ENCODE peak calls at places on chromosome 21, in five cellular contexts. C is body of pancreas, Z is MM.1S, N is pancreas, S is uterus. M is an unnamed sample. For H3K4me1, the result is how much of the 10 kb centered on the place peaks cover.

GRCh38 chr21:43355196-43355924 is 71.6 kb downstream of the SIK1 start:
- DNase-seq in S (no peak), C (no peak), Z (no peak), N (no peak), M (no peak)

GRCh38 chr21:41170442-41170841 is 2.5 kb downstream of the BACE2 start:
- DNase-seq in S (peak), N (peak), Z (peak), C (peak), M (peak)

GRCh38 chr21:29578306-29578705 is 279.6 kb downstream of the BACH1 start:
- DNase-seq in N (no peak), Z (no peak), S (no peak), C (no peak), M (no peak)

GRCh38 chr21:32306021-32306780 is 7.5 kb downstream of the MRAP start:
- DNase-seq in Z (no peak), C (no peak), S (no peak), N (no peak), M (no peak)

GRCh38 chr21:29304577-29304976 is 5.9 kb downstream of the BACH1 start:
- DNase-seq in Z (no peak), C (no peak), S (no peak), N (no peak), M (no peak)

GRCh38 chr21:32114434-32115063 is 164.3 kb downstream of the MIS18A start:
- DNase-seq in N (no peak), Z (no peak), S (no peak), C (no peak), M (no peak)

GRCh38 chr21:43348801-43349261 is 78.1 kb downstream of the SIK1 start:
- DNase-seq in N (no peak), C (no peak), Z (no peak), S (no peak), M (no peak)

GRCh38 chr21:20617130-20617529 is 381.1 kb upstream of the NCAM2 start:
- DNase-seq in S (no peak), N (no peak), Z (no peak), C (no peak), M (no peak)

GRCh38 chr21:18356801-18357200 is 46.8 kb downstream of the TMPRSS15 start:
- DNase-seq in C (no peak), S (no peak), N (no peak), Z (peak), M (no peak)

GRCh38 chr21:43904316-43904925 is 39.4 kb downstream of the AGPAT3 start:
- DNase-seq in N (no peak), Z (no peak), C (no peak), S (no peak), M (no peak)

GRCh38 chr21:43608225-43608624 is 51.1 kb downstream of the HSF2BP start:
- DNase-seq in Z (no peak), C (no peak), N (no peak), S (no peak), M (no peak)

GRCh38 chr21:29719561-29719960 is 220.2 kb downstream of the GRIK1 start:
- DNase-seq in N (no peak), S (no peak), C (no peak), Z (no peak), M (no peak)

GRCh38 chr21:43886565-43886964 is 21.5 kb downstream of the AGPAT3 start:
- DNase-seq in Z (no peak), C (no peak), S (no peak), N (no peak), M (no peak)

GRCh38 chr21:20388400-20388799 is 609.8 kb upstream of the NCAM2 start:
- DNase-seq in C (no peak), Z (no peak), N (no peak), S (no peak), M (no peak)

GRCh38 chr21:26332873-26333272 is 162.3 kb upstream of the APP start:
- DNase-seq in N (no peak), S (no peak), Z (no peak), C (no peak), M (no peak)

GRCh38 chr21:25733859-25734653 is 648 bp downstream of the ATP5PF start:
- DNase-seq in S (no peak), Z (peak), C (no peak), N (no peak), M (no peak)

GRCh38 chr21:32257952-32258785 is 20.7 kb downstream of the MIS18A start:
- DNase-seq in C (peak), N (peak), S (peak), Z (peak), M (peak)

GRCh38 chr21:43331962-43332458 is 94.9 kb downstream of the SIK1 start:
- DNase-seq in C (peak), Z (no peak), N (no peak), S (no peak), M (peak)

GRCh38 chr21:33828577-33828976 is 87.0 kb downstream of the ATP5PO start:
- DNase-seq in N (no peak), Z (no peak), S (no peak), C (no peak), M (no peak)

GRCh38 chr21:22120616-22121266 is 1122.5 kb downstream of the NCAM2 start:
- DNase-seq in C (peak), N (no peak), S (no peak), Z (no peak), M (no peak)

GRCh38 chr21:16928439-16928838 is 584.4 kb upstream of the CXADR start:
- DNase-seq in N (no peak), Z (no peak), S (no peak), C (no peak), M (no peak)

GRCh38 chr21:17387030-17387617 is 125.7 kb upstream of the CXADR start:
- DNase-seq in Z (peak), N (peak), S (peak), C (peak), M (peak)

GRCh38 chr21:17612565-17613241 is at the start of gene BTG3:
- DNase-seq in N (peak), S (peak), C (peak), Z (peak), M (peak)

GRCh38 chr21:42790520-42790919 is 88.8 kb downstream of the WDR4 start:
- DNase-seq in C (no peak), Z (no peak), S (no peak), N (no peak), M (no peak)

GRCh38 chr21:42650441-42651421 is 2.7 kb upstream of the PDE9A start:
- DNase-seq in C (no peak), S (no peak), N (no peak), Z (no peak), M (no peak)

GRCh38 chr21:41109174-41109573 is 58.8 kb upstream of the BACE2 start:
- DNase-seq in S (no peak), Z (no peak), C (no peak), N (no peak), M (no peak)

GRCh38 chr21:33644383-33645074 is 2.2 kb downstream of the ITSN1 start:
- DNase-seq in Z (no peak), C (no peak), S (peak), N (no peak), M (no peak)

GRCh38 chr21:44267655-44268142 is 6.0 kb upstream of the DNMT3L start:
- DNase-seq in Z (peak), C (peak), S (peak), N (no peak), M (no peak)

GRCh38 chr21:41641821-41642368 is 125.0 kb downstream of the RIPK4 start:
- DNase-seq in S (peak), C (peak), Z (no peak), N (no peak), M (peak)

GRCh38 chr21:15794277-15794912 is 64.6 kb downstream of the USP25 start:
- DNase-seq in C (no peak), S (no peak), Z (no peak), N (no peak), M (no peak)

GRCh38 chr21:42534361-42534900 is 20.8 kb downstream of the SLC37A1 start:
- DNase-seq in S (no peak), C (no peak), N (no peak), Z (no peak), M (no peak)

GRCh38 chr21:17370263-17370662 is 142.6 kb upstream of the CXADR start:
- DNase-seq in S (no peak), Z (no peak), N (peak), C (peak), M (no peak)

GRCh38 chr21:31520506-31521163 is 138.9 kb upstream of the SOD1 start:
- DNase-seq in N (no peak), S (no peak), Z (no peak), C (no peak), M (no peak)

GRCh38 chr21:41143596-41144325 is 24.2 kb upstream of the BACE2 start:
- DNase-seq in C (no peak), Z (no peak), N (no peak), S (no peak), M (no peak)

GRCh38 chr21:31730687-31731111 is 1.2 kb downstream of the SCAF4 start:
- DNase-seq in S (no peak), N (no peak), Z (no peak), C (no peak), M (no peak)

GRCh38 chr21:25466470-25466869 is 140.8 kb downstream of the MRPL39 start:
- DNase-seq in S (no peak), Z (no peak), N (no peak), C (no peak), M (no peak)

GRCh38 chr21:22363504-22363903 is 1365.3 kb downstream of the NCAM2 start:
- DNase-seq in N (no peak), C (no peak), S (no peak), Z (no peak), M (no peak)

GRCh38 chr21:33478858-33479678 is 706 bp downstream of the TMEM50B start:
- DNase-seq in N (no peak), C (peak), S (peak), Z (peak), M (peak)

GRCh38 chr21:16460936-16461335 is 731.2 kb downstream of the USP25 start:
- DNase-seq in S (no peak), N (no peak), Z (no peak), C (no peak), M (no peak)

GRCh38 chr21:36735724-36736310 is 36.9 kb downstream of the SIM2 start:
- DNase-seq in N (no peak), Z (no peak), C (no peak), S (no peak), M (no peak)
- TF ChIP-seq CTCF in N (no peak), Z (no peak), C (no peak), S (no peak), M (no peak)

GRCh38 chr21:34878501-34878900 is 170.6 kb downstream of the RUNX1 start:
- DNase-seq in Z (no peak), S (no peak), C (no peak), N (peak), M (no peak)

GRCh38 chr21:34875830-34876229 is 173.3 kb downstream of the RUNX1 start:
- DNase-seq in S (no peak), C (no peak), Z (no peak), N (no peak), M (no peak)

GRCh38 chr21:34878940-34879339 is 170.2 kb downstream of the RUNX1 start:
- DNase-seq in Z (no peak), N (no peak), S (no peak), C (no peak), M (no peak)

GRCh38 chr21:34874689-34875513 is 174.2 kb downstream of the RUNX1 start:
- DNase-seq in C (no peak), N (no peak), S (no peak), Z (peak), M (no peak)

DNA sequence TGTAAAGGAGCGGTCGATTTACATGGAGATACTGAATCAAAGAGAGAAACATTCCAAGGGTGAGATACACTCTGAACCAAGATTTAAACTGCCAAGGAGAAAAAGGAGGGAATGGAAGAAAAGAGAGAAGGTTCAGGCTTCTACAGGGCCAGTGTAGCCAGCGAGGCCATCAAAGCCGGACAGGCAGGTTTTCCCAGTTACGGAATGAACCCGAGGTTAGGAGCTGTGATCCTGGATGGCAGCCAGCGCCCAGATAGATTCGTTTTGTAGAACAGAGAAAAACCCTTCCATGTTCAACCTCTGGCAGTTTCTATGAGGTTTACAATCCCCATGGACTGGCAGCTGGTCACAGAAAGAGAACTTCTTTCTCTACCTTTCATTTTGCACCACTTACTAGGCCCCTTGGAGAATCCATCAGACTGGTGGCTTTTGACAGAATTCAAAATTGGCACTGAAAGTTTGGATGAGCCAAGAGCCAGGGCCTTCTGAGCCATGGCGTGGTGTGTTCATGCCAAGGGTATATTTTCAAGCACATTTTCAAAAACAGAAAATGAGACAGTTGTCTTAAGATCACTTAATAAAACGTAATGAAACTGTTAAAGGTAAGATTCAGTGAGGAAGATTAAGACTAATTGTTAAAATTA is 171.5 kb downstream of the RUNX1 start:
- DNase-seq in S (no peak), C (peak), N (peak), Z (no peak), M (no peak)
- H3K4me1 ChIP-seq in S (under half), C (under half), N (under half), Z (under half), M (under half)

GRCh38 chr21:39126486-39126806 is 56.8 kb downstream of the PSMG1 start:
- DNase-seq in N (no peak), S (no peak), Z (no peak), C (no peak), M (no peak)

GRCh38 chr21:39127506-39127905 is 55.7 kb downstream of the PSMG1 start:
- DNase-seq in N (no peak), Z (no peak), C (no peak), S (no peak), M (no peak)

GRCh38 chr21:39123375-39123774 is 59.9 kb downstream of the PSMG1 start:
- DNase-seq in S (no peak), Z (no peak), N (no peak), C (no peak), M (no peak)

GRCh38 chr21:39124852-39125251 is 58.4 kb downstream of the PSMG1 start:
- DNase-seq in Z (no peak), S (no peak), C (no peak), N (no peak), M (no peak)

GRCh38 chr21:39125752-39126485 is 57.3 kb downstream of the PSMG1 start:
- DNase-seq in S (no peak), Z (peak), C (peak), N (peak), M (no peak)
- TF ChIP-seq CTCF in S (peak), Z (peak), C (peak), N (peak), M (peak)

DNA sequence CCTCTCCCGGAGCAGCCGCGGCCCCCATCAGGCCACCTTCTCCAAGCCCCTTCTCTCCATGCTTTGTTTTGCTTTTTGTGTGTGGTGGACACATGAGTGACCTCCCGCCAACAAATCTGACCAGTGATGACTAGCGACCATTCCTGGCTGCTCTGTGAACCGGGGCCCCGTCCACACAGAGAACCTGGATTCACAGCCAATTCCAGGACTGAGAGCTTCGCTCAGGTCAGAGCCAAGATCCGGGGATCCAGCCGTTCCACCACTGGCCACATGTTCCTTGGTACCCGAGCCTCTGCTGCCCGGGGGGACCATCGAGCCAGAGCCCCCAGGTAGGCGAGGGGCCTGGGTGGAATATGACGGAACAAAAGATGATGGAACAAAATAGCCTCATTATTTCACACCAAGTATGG is 46.7 kb upstream of the COL18A1 start:
- DNase-seq in C (no peak), S (no peak), Z (no peak), N (no peak), M (peak)
- H3K4me1 ChIP-seq in C (under half), S (under half), Z (under half), N (under half), M (under half)

DNA sequence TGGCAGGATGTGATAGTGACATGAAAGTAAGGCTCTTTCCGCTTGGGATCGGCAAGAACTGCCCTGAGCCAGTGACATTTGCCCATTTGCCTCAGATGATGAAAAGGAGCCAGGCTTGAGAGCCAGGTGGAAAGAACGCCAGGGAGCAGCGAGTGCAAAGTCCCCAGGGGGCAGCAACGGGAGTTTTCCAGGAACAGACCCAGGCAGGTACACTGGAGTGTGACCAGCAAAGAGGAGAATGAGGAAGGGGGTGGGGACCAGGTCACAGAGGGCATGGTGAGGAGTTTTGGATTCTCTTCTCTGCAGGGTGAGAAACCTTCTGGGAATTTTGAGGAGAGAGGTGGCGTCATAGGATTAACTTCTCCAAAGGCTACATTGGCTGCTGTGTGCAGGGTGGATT is 10.8 kb upstream of the ETS2 start:
- DNase-seq in Z (no peak), C (no peak), S (no peak), N (peak), M (no peak)
- TF ChIP-seq CTCF in Z (no peak), C (no peak), S (no peak), N (no peak), M (no peak)

DNA sequence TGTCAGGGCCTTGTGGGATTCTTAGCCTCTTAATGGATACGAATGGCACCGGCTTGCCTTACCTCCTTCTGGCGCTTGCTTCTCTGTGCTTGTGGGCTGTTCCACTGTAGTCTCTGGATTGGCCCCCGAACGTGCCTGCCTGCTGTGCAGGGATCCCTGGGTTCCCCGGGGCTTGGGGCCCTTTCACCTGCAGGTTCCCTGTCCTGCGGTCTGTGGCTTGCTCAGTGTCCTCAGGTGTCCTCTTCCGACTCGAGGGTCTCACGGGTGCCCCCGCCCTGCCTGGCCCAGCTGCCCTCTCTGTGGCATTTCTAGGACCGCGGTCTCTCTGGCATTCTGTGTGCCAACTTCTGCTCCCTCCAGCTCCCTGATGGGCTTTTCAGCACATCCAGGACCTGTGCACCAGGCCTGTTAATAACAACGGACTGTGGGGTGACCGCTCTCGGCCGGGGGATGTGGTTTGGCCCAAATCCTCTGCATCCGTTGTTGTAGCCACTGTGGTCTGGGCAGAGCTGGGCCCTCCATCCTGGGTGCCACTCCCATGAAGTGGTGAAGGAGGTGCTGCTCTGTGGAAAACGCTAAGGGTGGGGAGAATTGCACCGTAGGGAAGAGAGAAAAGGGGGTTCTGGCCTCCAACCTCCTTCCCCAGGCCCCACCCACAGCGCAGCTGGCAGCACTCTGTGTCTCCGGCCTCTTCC is 12.4 kb downstream of the COL18A1 start:
- DNase-seq in Z (no peak), C (no peak), N (no peak), S (no peak), M (no peak)
- H3K4me1 ChIP-seq in Z (under half), C (half or more), N (under half), S (under half), M (under half)

GRCh38 chr21:27759820-27760219 is 792.9 kb upstream of the ADAMTS5 start:
- DNase-seq in S (no peak), N (no peak), C (no peak), Z (no peak), M (no peak)
- TF ChIP-seq CTCF in S (no peak), N (no peak), C (no peak), Z (no peak), M (no peak)